ENCODE peak calls at places on chromosome 12, in four cellular contexts. X, Z, L and B are unnamed samples.

GRCh38 chr12:15495742-15496141 is 173.4 kb downstream of the PTPRO start:
- DNase-seq in X (no peak), Z (no peak), L (no peak), B (no peak)

GRCh38 chr12:47361389-47362031 is 281.8 kb upstream of the AMIGO2 start:
- DNase-seq in X (peak), Z (peak), L (no peak), B (peak)

GRCh38 chr12:88142610-88142991 is 494 bp downstream of the TMTC3 start:
- DNase-seq in X (peak), Z (no peak), L (no peak), B (peak)

GRCh38 chr12:45914090-45914489 is 76.3 kb downstream of the SCAF11 start:
- DNase-seq in X (no peak), Z (no peak), L (no peak), B (no peak)

GRCh38 chr12:98464155-98464554 is 51.2 kb upstream of the TMPO start:
- DNase-seq in X (no peak), Z (no peak), L (no peak), B (no peak)

GRCh38 chr12:43766291-43766690 is 7.5 kb downstream of the IRAK4 start:
- DNase-seq in X (no peak), Z (no peak), L (no peak), B (no peak)

GRCh38 chr12:82057770-82058169 is 298.6 kb upstream of the PPFIA2 start:
- DNase-seq in X (no peak), Z (no peak), L (no peak), B (no peak)

GRCh38 chr12:111413442-111414086 is 7.8 kb downstream of the SH2B3 start:
- DNase-seq in X (peak), Z (no peak), L (peak), B (no peak)

GRCh38 chr12:14239350-14239934 is 126.0 kb upstream of the ATF7IP start:
- DNase-seq in X (no peak), Z (no peak), L (peak), B (peak)

GRCh38 chr12:29672580-29672979 is 111.2 kb downstream of the TMTC1 start:
- DNase-seq in X (no peak), Z (no peak), L (no peak), B (no peak)

GRCh38 chr12:69417231-69417630 is 53.0 kb upstream of the FRS2 start:
- DNase-seq in X (no peak), Z (no peak), L (no peak), B (no peak)

GRCh38 chr12:127060310-127060847 is 1206.6 kb upstream of the TMEM132C start:
- DNase-seq in X (no peak), Z (no peak), L (no peak), B (peak)

GRCh38 chr12:12918781-12919180 is 27.4 kb downstream of the GPRC5A start:
- DNase-seq in X (no peak), Z (no peak), L (no peak), B (no peak)

GRCh38 chr12:15834575-15834974 is 45.4 kb upstream of the EPS8 start:
- DNase-seq in X (no peak), Z (no peak), L (no peak), B (no peak)

GRCh38 chr12:1970331-1970900 is 33.8 kb downstream of the DCP1B start:
- DNase-seq in X (no peak), Z (no peak), L (no peak), B (no peak)

GRCh38 chr12:52676163-52676562 is 4.0 kb downstream of the KRT1 start:
- DNase-seq in X (no peak), Z (no peak), L (no peak), B (no peak)

GRCh38 chr12:116642683-116643082 is 83.5 kb downstream of the MAP1LC3B2 start:
- DNase-seq in X (no peak), Z (no peak), L (no peak), B (no peak)

GRCh38 chr12:121740847-121741246 is 28.3 kb downstream of the TMEM120B start:
- DNase-seq in X (no peak), Z (no peak), L (no peak), B (no peak)

GRCh38 chr12:33813536-33813935 is 208.8 kb upstream of the ALG10 start:
- DNase-seq in X (no peak), Z (no peak), L (no peak), B (no peak)

GRCh38 chr12:80472912-80473500 is 29.0 kb downstream of the PTPRQ start:
- DNase-seq in X (no peak), Z (no peak), L (no peak), B (no peak)
- TF ChIP-seq CTCF in X (peak), Z (peak), L (peak), B (no peak)

GRCh38 chr12:57606399-57606798 is 1.8 kb downstream of the DTX3 start:
- DNase-seq in X (no peak), Z (no peak), L (no peak), B (no peak)
- H3K27ac ChIP-seq in X (peak), Z (no peak), L (no peak), B (no peak)

GRCh38 chr12:106134294-106134949 is 4.3 kb downstream of the NUAK1 start:
- DNase-seq in X (no peak), Z (no peak), L (no peak), B (no peak)
- TF ChIP-seq CTCF in X (no peak), Z (no peak), L (no peak), B (no peak)

DNA sequence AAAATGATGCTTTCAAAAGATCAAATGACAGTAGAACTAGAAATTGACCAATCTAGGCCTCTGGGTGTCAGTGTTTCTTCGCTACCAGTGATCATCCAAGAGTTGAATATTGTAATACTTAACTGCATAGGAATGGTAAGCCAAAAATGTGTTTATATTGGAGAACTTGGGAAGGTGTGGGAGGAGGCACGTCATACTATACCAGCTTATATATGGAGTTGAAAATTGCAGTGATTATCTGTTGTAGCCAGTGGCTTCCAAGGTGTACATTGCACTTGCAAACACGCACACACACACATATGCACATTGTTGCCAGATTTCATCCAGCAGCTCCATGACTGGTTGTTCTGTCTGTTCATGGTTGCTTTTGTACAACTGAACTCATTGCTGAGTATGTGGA is 36.1 kb downstream of the EID3 start:
- DNase-seq in X (no peak), Z (no peak), L (no peak), B (no peak)
- H3K27ac ChIP-seq in X (no peak), Z (peak), L (no peak), B (no peak)